ENCODE peak calls at places on chromosomes 7 and 10, in ten cellular contexts. One of them, this sample, is unnamed.

GRCh38 chr10:131998050-131998844 is 16.5 kb upstream of the BNIP3 start:
- DNase-seq in astrocyte: no peak
- DNase-seq in thyroid gland: peak
- DNase-seq in lower lobe of right lung: no peak
- DNase-seq in pancreas: no peak
- DNase-seq in neural crest cell: no peak
- DNase-seq in AG10803: no peak
- DNase-seq in GM20000: no peak
- DNase-seq in BE2C: no peak
- DNase-seq in heart right ventricle: no peak
- DNase-seq in this sample: no peak

GRCh38 chr7:67764312-67764711 is 767.7 kb downstream of the TYW1 start:
- DNase-seq in astrocyte: no peak
- DNase-seq in thyroid gland: no peak
- DNase-seq in lower lobe of right lung: no peak
- DNase-seq in pancreas: no peak
- DNase-seq in neural crest cell: no peak
- DNase-seq in AG10803: no peak
- DNase-seq in GM20000: no peak
- DNase-seq in BE2C: no peak
- DNase-seq in heart right ventricle: no peak
- DNase-seq in this sample: no peak

GRCh38 chr7:16644987-16645592 is 464 bp downstream of the ANKMY2 start:
- DNase-seq in astrocyte: no peak
- DNase-seq in thyroid gland: no peak
- DNase-seq in lower lobe of right lung: peak
- DNase-seq in pancreas: peak
- DNase-seq in neural crest cell: peak
- DNase-seq in AG10803: peak
- DNase-seq in GM20000: no peak
- DNase-seq in BE2C: no peak
- DNase-seq in heart right ventricle: peak
- DNase-seq in this sample: peak

GRCh38 chr7:92824901-92825480 is 11.4 kb downstream of the CDK6 start:
- DNase-seq in astrocyte: no peak
- DNase-seq in thyroid gland: no peak
- DNase-seq in lower lobe of right lung: no peak
- DNase-seq in pancreas: no peak
- DNase-seq in neural crest cell: no peak
- DNase-seq in AG10803: peak
- DNase-seq in GM20000: no peak
- DNase-seq in BE2C: no peak
- DNase-seq in heart right ventricle: no peak
- DNase-seq in this sample: no peak

GRCh38 chr7:30921951-30922401 is 10.3 kb downstream of the AQP1 start:
- DNase-seq in astrocyte: no peak
- DNase-seq in thyroid gland: peak
- DNase-seq in lower lobe of right lung: peak
- DNase-seq in pancreas: peak
- DNase-seq in neural crest cell: no peak
- DNase-seq in AG10803: no peak
- DNase-seq in GM20000: no peak
- DNase-seq in BE2C: peak
- DNase-seq in heart right ventricle: peak
- DNase-seq in this sample: peak

GRCh38 chr7:31982962-31983361 is 87.2 kb downstream of the PDE1C start:
- DNase-seq in astrocyte: no peak
- DNase-seq in thyroid gland: no peak
- DNase-seq in lower lobe of right lung: no peak
- DNase-seq in pancreas: no peak
- DNase-seq in neural crest cell: no peak
- DNase-seq in AG10803: no peak
- DNase-seq in GM20000: no peak
- DNase-seq in BE2C: no peak
- DNase-seq in heart right ventricle: no peak
- DNase-seq in this sample: no peak

GRCh38 chr7:111162692-111163091 is 71.8 kb downstream of the LRRN3 start:
- DNase-seq in astrocyte: peak
- DNase-seq in thyroid gland: peak
- DNase-seq in lower lobe of right lung: no peak
- DNase-seq in pancreas: no peak
- DNase-seq in neural crest cell: no peak
- DNase-seq in AG10803: no peak
- DNase-seq in GM20000: no peak
- DNase-seq in BE2C: no peak
- DNase-seq in heart right ventricle: no peak
- DNase-seq in this sample: no peak

GRCh38 chr7:46651561-46652088 is 730.6 kb upstream of the IGFBP3 start:
- DNase-seq in astrocyte: no peak
- DNase-seq in thyroid gland: no peak
- DNase-seq in lower lobe of right lung: no peak
- DNase-seq in pancreas: no peak
- DNase-seq in neural crest cell: no peak
- DNase-seq in AG10803: no peak
- DNase-seq in GM20000: no peak
- DNase-seq in BE2C: no peak
- DNase-seq in heart right ventricle: no peak
- DNase-seq in this sample: no peak

GRCh38 chr10:102413053-102413705 is 5.4 kb downstream of the PSD start:
- DNase-seq in astrocyte: no peak
- DNase-seq in thyroid gland: no peak
- DNase-seq in lower lobe of right lung: no peak
- DNase-seq in pancreas: no peak
- DNase-seq in neural crest cell: peak
- DNase-seq in AG10803: no peak
- DNase-seq in GM20000: peak
- DNase-seq in BE2C: peak
- DNase-seq in heart right ventricle: no peak
- DNase-seq in this sample: no peak

GRCh38 chr7:2518101-2518500 is 1.5 kb upstream of the LFNG start:
- DNase-seq in astrocyte: no peak
- DNase-seq in thyroid gland: no peak
- DNase-seq in lower lobe of right lung: no peak
- DNase-seq in pancreas: no peak
- DNase-seq in neural crest cell: no peak
- DNase-seq in AG10803: no peak
- DNase-seq in GM20000: no peak
- DNase-seq in BE2C: no peak
- DNase-seq in heart right ventricle: no peak
- DNase-seq in this sample: no peak

GRCh38 chr10:59098811-59099452 is 77.5 kb upstream of the PHYHIPL start:
- DNase-seq in astrocyte: peak
- DNase-seq in thyroid gland: no peak
- DNase-seq in lower lobe of right lung: no peak
- DNase-seq in pancreas: no peak
- DNase-seq in neural crest cell: no peak
- DNase-seq in AG10803: peak
- DNase-seq in GM20000: no peak
- DNase-seq in BE2C: peak
- DNase-seq in heart right ventricle: no peak
- DNase-seq in this sample: no peak

DNA sequence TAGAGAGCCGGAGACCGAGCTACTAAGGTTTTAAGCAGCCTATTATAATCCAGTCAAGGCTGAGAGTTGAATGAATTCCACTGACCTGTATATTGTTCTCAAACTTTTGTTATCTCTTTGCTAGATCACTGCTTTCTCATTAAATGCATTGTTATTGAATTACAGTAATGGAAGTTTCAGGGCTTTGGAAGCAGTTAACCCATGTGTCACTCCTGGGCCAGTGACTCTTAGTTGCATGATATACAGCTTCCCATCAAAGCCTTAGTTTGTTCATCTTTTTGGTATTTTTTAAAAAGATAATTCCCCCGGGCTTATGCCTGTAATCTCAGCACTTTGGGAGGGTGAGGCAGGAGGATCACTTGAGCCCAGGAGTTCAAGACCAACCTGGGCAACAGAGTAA is 55.4 kb upstream of the KIAA1217 start:
- DNase-seq in astrocyte: peak
- DNase-seq in thyroid gland: no peak
- DNase-seq in lower lobe of right lung: no peak
- DNase-seq in pancreas: no peak
- DNase-seq in neural crest cell: no peak
- DNase-seq in AG10803: no peak
- DNase-seq in GM20000: no peak
- DNase-seq in BE2C: no peak
- DNase-seq in heart right ventricle: no peak
- DNase-seq in this sample: no peak
- TF ChIP-seq CTCF in astrocyte: no peak
- TF ChIP-seq CTCF in thyroid gland: no peak
- TF ChIP-seq CTCF in lower lobe of right lung: no peak
- TF ChIP-seq CTCF in pancreas: no peak
- TF ChIP-seq CTCF in neural crest cell: no peak
- TF ChIP-seq CTCF in AG10803: no peak
- TF ChIP-seq CTCF in GM20000: no peak
- TF ChIP-seq CTCF in BE2C: no peak
- TF ChIP-seq CTCF in heart right ventricle: no peak
- TF ChIP-seq CTCF in this sample: no peak

DNA sequence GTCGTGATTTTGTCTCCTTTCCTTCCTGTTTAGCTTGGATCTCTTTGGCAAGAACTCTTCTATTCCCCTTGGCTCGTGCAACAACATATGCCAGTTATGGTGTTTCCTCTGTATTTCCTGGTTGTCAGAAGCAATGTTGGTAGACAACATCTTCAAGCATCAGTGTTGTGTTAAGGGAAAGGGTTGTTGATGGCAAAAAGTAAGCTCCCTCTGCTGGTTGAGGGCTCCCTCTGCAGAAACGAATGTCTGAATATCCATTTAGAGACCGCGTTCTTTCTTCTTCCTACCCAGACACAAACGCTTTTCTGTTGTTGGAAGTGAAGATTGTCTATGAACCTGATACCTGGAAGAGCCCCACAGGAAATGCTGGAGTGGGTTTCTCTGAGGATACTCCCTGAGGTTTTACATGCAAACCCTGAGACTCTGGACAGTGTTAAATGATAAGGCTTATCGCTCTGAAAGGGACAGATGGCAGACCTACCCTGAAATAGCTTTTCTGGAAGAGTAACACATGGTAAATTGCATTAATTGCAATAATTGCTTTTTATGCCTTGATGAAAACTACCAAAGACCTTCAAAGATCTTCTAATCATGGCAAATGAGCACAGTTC is 23.6 kb upstream of the C1QL3 start:
- DNase-seq in astrocyte: no peak
- DNase-seq in thyroid gland: peak
- DNase-seq in lower lobe of right lung: no peak
- DNase-seq in pancreas: no peak
- DNase-seq in neural crest cell: no peak
- DNase-seq in AG10803: peak
- DNase-seq in GM20000: peak
- DNase-seq in BE2C: peak
- DNase-seq in heart right ventricle: no peak
- DNase-seq in this sample: no peak
- TF ChIP-seq CTCF in astrocyte: peak
- TF ChIP-seq CTCF in thyroid gland: peak
- TF ChIP-seq CTCF in lower lobe of right lung: peak
- TF ChIP-seq CTCF in pancreas: no peak
- TF ChIP-seq CTCF in neural crest cell: peak
- TF ChIP-seq CTCF in AG10803: peak
- TF ChIP-seq CTCF in GM20000: peak
- TF ChIP-seq CTCF in BE2C: peak
- TF ChIP-seq CTCF in heart right ventricle: peak
- TF ChIP-seq CTCF in this sample: peak

GRCh38 chr10:14658331-14659122 is 116.2 kb downstream of the FAM107B start:
- DNase-seq in astrocyte: peak
- DNase-seq in thyroid gland: no peak
- DNase-seq in lower lobe of right lung: no peak
- DNase-seq in pancreas: no peak
- DNase-seq in neural crest cell: no peak
- DNase-seq in AG10803: peak
- DNase-seq in GM20000: no peak
- DNase-seq in BE2C: no peak
- DNase-seq in heart right ventricle: no peak
- DNase-seq in this sample: no peak

GRCh38 chr10:14652816-14653215 is 121.9 kb downstream of the FAM107B start:
- DNase-seq in astrocyte: no peak
- DNase-seq in thyroid gland: no peak
- DNase-seq in lower lobe of right lung: no peak
- DNase-seq in pancreas: no peak
- DNase-seq in neural crest cell: no peak
- DNase-seq in AG10803: no peak
- DNase-seq in GM20000: no peak
- DNase-seq in BE2C: no peak
- DNase-seq in heart right ventricle: no peak
- DNase-seq in this sample: peak

GRCh38 chr10:14653271-14654161 is 121.2 kb downstream of the FAM107B start:
- DNase-seq in astrocyte: peak
- DNase-seq in thyroid gland: peak
- DNase-seq in lower lobe of right lung: no peak
- DNase-seq in pancreas: peak
- DNase-seq in neural crest cell: no peak
- DNase-seq in AG10803: peak
- DNase-seq in GM20000: no peak
- DNase-seq in BE2C: peak
- DNase-seq in heart right ventricle: peak
- DNase-seq in this sample: peak

GRCh38 chr10:14654821-14655382 is 119.8 kb downstream of the FAM107B start:
- DNase-seq in astrocyte: no peak
- DNase-seq in thyroid gland: no peak
- DNase-seq in lower lobe of right lung: no peak
- DNase-seq in pancreas: no peak
- DNase-seq in neural crest cell: no peak
- DNase-seq in AG10803: no peak
- DNase-seq in GM20000: no peak
- DNase-seq in BE2C: no peak
- DNase-seq in heart right ventricle: no peak
- DNase-seq in this sample: no peak

GRCh38 chr10:14656052-14656451 is 118.6 kb downstream of the FAM107B start:
- DNase-seq in astrocyte: no peak
- DNase-seq in thyroid gland: no peak
- DNase-seq in lower lobe of right lung: no peak
- DNase-seq in pancreas: no peak
- DNase-seq in neural crest cell: no peak
- DNase-seq in AG10803: no peak
- DNase-seq in GM20000: no peak
- DNase-seq in BE2C: no peak
- DNase-seq in heart right ventricle: no peak
- DNase-seq in this sample: no peak
- TF ChIP-seq CTCF in astrocyte: no peak
- TF ChIP-seq CTCF in thyroid gland: no peak
- TF ChIP-seq CTCF in lower lobe of right lung: no peak
- TF ChIP-seq CTCF in pancreas: no peak
- TF ChIP-seq CTCF in neural crest cell: no peak
- TF ChIP-seq CTCF in AG10803: no peak
- TF ChIP-seq CTCF in GM20000: no peak
- TF ChIP-seq CTCF in BE2C: no peak
- TF ChIP-seq CTCF in heart right ventricle: no peak
- TF ChIP-seq CTCF in this sample: no peak

GRCh38 chr10:81814842-81815241 is 60.2 kb upstream of the NRG3 start:
- DNase-seq in astrocyte: no peak
- DNase-seq in thyroid gland: no peak
- DNase-seq in lower lobe of right lung: no peak
- DNase-seq in pancreas: no peak
- DNase-seq in neural crest cell: no peak
- DNase-seq in AG10803: no peak
- DNase-seq in GM20000: no peak
- DNase-seq in BE2C: no peak
- DNase-seq in heart right ventricle: no peak
- DNase-seq in this sample: no peak

GRCh38 chr10:81817611-81818160 is 57.3 kb upstream of the NRG3 start:
- DNase-seq in astrocyte: no peak
- DNase-seq in thyroid gland: no peak
- DNase-seq in lower lobe of right lung: peak
- DNase-seq in pancreas: no peak
- DNase-seq in neural crest cell: no peak
- DNase-seq in AG10803: no peak
- DNase-seq in GM20000: no peak
- DNase-seq in BE2C: no peak
- DNase-seq in heart right ventricle: no peak
- DNase-seq in this sample: no peak

GRCh38 chr10:81820418-81820817 is 54.6 kb upstream of the NRG3 start:
- DNase-seq in astrocyte: no peak
- DNase-seq in thyroid gland: peak
- DNase-seq in lower lobe of right lung: no peak
- DNase-seq in pancreas: no peak
- DNase-seq in neural crest cell: no peak
- DNase-seq in AG10803: no peak
- DNase-seq in GM20000: no peak
- DNase-seq in BE2C: no peak
- DNase-seq in heart right ventricle: no peak
- DNase-seq in this sample: no peak
- TF ChIP-seq CTCF in astrocyte: no peak
- TF ChIP-seq CTCF in thyroid gland: peak
- TF ChIP-seq CTCF in lower lobe of right lung: no peak
- TF ChIP-seq CTCF in pancreas: no peak
- TF ChIP-seq CTCF in neural crest cell: peak
- TF ChIP-seq CTCF in AG10803: no peak
- TF ChIP-seq CTCF in GM20000: no peak
- TF ChIP-seq CTCF in BE2C: peak
- TF ChIP-seq CTCF in heart right ventricle: no peak
- TF ChIP-seq CTCF in this sample: no peak

This sample was measured in adrenal gland.